ENCODE peak calls at places on chromosomes 11 and 22, in seven cellular contexts. One of them, this sample, is unnamed.

GRCh38 chr11:68038718-68039525 is at the start of gene TCIRG1:
- DNase-seq in astrocyte: peak; percentile 49
- DNase-seq in keratinocyte: peak; percentile 41
- DNase-seq in psoas muscle: peak; percentile 90
- DNase-seq in adrenal gland: peak; percentile 91
- DNase-seq in IMR-90: peak; percentile 70
- DNase-seq in neuronal stem cell: peak; percentile 35
- DNase-seq in this sample: peak; percentile 68

GRCh38 chr11:102653744-102654291 is 28.7 kb upstream of the MMP20 start:
- DNase-seq in neuronal stem cell: no peak
- DNase-seq in adrenal gland: no peak
- DNase-seq in psoas muscle: no peak
- DNase-seq in astrocyte: peak; percentile 1
- DNase-seq in IMR-90: peak; percentile 6
- DNase-seq in keratinocyte: no peak
- DNase-seq in this sample: peak; percentile 13

GRCh38 chr11:112878228-112878627 is 83.0 kb upstream of the NCAM1 start:
- DNase-seq in neuronal stem cell: no peak
- DNase-seq in IMR-90: no peak
- DNase-seq in psoas muscle: no peak
- DNase-seq in adrenal gland: no peak
- DNase-seq in keratinocyte: no peak
- DNase-seq in astrocyte: no peak
- DNase-seq in this sample: no peak

GRCh38 chr11:112786886-112787530 is 174.2 kb upstream of the NCAM1 start:
- DNase-seq in adrenal gland: no peak
- DNase-seq in neuronal stem cell: no peak
- DNase-seq in psoas muscle: no peak
- DNase-seq in IMR-90: no peak
- DNase-seq in keratinocyte: no peak
- DNase-seq in astrocyte: no peak
- DNase-seq in this sample: no peak

GRCh38 chr22:47872761-47873535 is 1110.5 kb downstream of the TBC1D22A start:
- DNase-seq in astrocyte: no peak
- DNase-seq in psoas muscle: no peak
- DNase-seq in IMR-90: no peak
- DNase-seq in adrenal gland: no peak
- DNase-seq in neuronal stem cell: no peak
- DNase-seq in keratinocyte: no peak
- DNase-seq in this sample: no peak

GRCh38 chr22:38540731-38541130 is 29.3 kb downstream of the DMC1 start:
- DNase-seq in astrocyte: no peak
- DNase-seq in keratinocyte: no peak
- DNase-seq in IMR-90: no peak
- DNase-seq in psoas muscle: no peak
- DNase-seq in neuronal stem cell: no peak
- DNase-seq in adrenal gland: no peak
- DNase-seq in this sample: no peak

GRCh38 chr11:117381481-117381880 is 53.8 kb downstream of the CEP164 start:
- DNase-seq in adrenal gland: no peak
- DNase-seq in astrocyte: no peak
- DNase-seq in keratinocyte: no peak
- DNase-seq in neuronal stem cell: no peak
- DNase-seq in psoas muscle: no peak
- DNase-seq in IMR-90: no peak
- DNase-seq in this sample: no peak

GRCh38 chr11:120055646-120056045 is 82.3 kb downstream of the TRIM29 start:
- DNase-seq in keratinocyte: peak; percentile 94
- DNase-seq in neuronal stem cell: peak; percentile 31
- DNase-seq in IMR-90: no peak
- DNase-seq in astrocyte: peak; percentile 77
- DNase-seq in psoas muscle: no peak
- DNase-seq in adrenal gland: no peak
- DNase-seq in this sample: peak; percentile 98

GRCh38 chr11:64381350-64381749 is 22.4 kb downstream of the RPS6KA4 start:
- DNase-seq in astrocyte: no peak
- DNase-seq in adrenal gland: no peak
- DNase-seq in IMR-90: no peak
- DNase-seq in psoas muscle: no peak
- DNase-seq in neuronal stem cell: no peak
- DNase-seq in keratinocyte: no peak
- DNase-seq in this sample: no peak

GRCh38 chr11:106468091-106468490 is 390.6 kb downstream of the AASDHPPT start:
- DNase-seq in neuronal stem cell: no peak
- DNase-seq in psoas muscle: no peak
- DNase-seq in astrocyte: peak; percentile 86
- DNase-seq in adrenal gland: no peak
- DNase-seq in IMR-90: peak; percentile 79
- DNase-seq in keratinocyte: no peak
- DNase-seq in this sample: peak; percentile 35

GRCh38 chr11:89458646-89459045 is 32.5 kb downstream of the NOX4 start:
- DNase-seq in neuronal stem cell: no peak
- DNase-seq in adrenal gland: no peak
- DNase-seq in IMR-90: no peak
- DNase-seq in psoas muscle: no peak
- DNase-seq in keratinocyte: no peak
- DNase-seq in astrocyte: peak; percentile 12
- DNase-seq in this sample: no peak

GRCh38 chr11:119461250-119461963 is 38.4 kb upstream of the THY1 start:
- DNase-seq in astrocyte: no peak
- DNase-seq in IMR-90: peak; percentile 54
- DNase-seq in psoas muscle: no peak
- DNase-seq in keratinocyte: no peak
- DNase-seq in adrenal gland: no peak
- DNase-seq in neuronal stem cell: no peak
- DNase-seq in this sample: peak; percentile 35

GRCh38 chr11:2518112-2518982 is 73.5 kb downstream of the KCNQ1 start:
- DNase-seq in keratinocyte: no peak
- DNase-seq in adrenal gland: peak; percentile 11
- DNase-seq in astrocyte: no peak
- DNase-seq in IMR-90: no peak
- DNase-seq in neuronal stem cell: no peak
- DNase-seq in psoas muscle: peak; percentile 6
- DNase-seq in this sample: no peak

GRCh38 chr11:121595717-121596156 is 143.0 kb upstream of the SORL1-AS1 start:
- DNase-seq in keratinocyte: peak; percentile 96
- DNase-seq in astrocyte: peak; percentile 100
- DNase-seq in neuronal stem cell: no peak
- DNase-seq in IMR-90: peak; percentile 100
- DNase-seq in adrenal gland: no peak
- DNase-seq in psoas muscle: no peak
- DNase-seq in this sample: peak; percentile 99

GRCh38 chr11:112321521-112322172 is 61.0 kb upstream of the PLET1 start:
- DNase-seq in astrocyte: peak; percentile 92
- DNase-seq in adrenal gland: peak; percentile 92
- DNase-seq in keratinocyte: peak; percentile 86
- DNase-seq in IMR-90: peak; percentile 89
- DNase-seq in psoas muscle: peak; percentile 63
- DNase-seq in neuronal stem cell: no peak
- DNase-seq in this sample: peak; percentile 99

GRCh38 chr11:102615077-102615893 is 9.8 kb downstream of the MMP20 start:
- DNase-seq in adrenal gland: no peak
- DNase-seq in psoas muscle: no peak
- DNase-seq in keratinocyte: no peak
- DNase-seq in IMR-90: no peak
- DNase-seq in neuronal stem cell: no peak
- DNase-seq in astrocyte: no peak
- DNase-seq in this sample: no peak

GRCh38 chr11:76491644-76492043 is 46.8 kb downstream of the EMSY start:
- DNase-seq in psoas muscle: no peak
- DNase-seq in IMR-90: no peak
- DNase-seq in adrenal gland: no peak
- DNase-seq in neuronal stem cell: no peak
- DNase-seq in keratinocyte: no peak
- DNase-seq in astrocyte: no peak
- DNase-seq in this sample: no peak

GRCh38 chr11:76495017-76495416 is 50.2 kb downstream of the EMSY start:
- DNase-seq in psoas muscle: no peak
- DNase-seq in IMR-90: no peak
- DNase-seq in astrocyte: no peak
- DNase-seq in adrenal gland: no peak
- DNase-seq in keratinocyte: no peak
- DNase-seq in neuronal stem cell: no peak
- DNase-seq in this sample: no peak

GRCh38 chr11:76493626-76494539 is 49.1 kb downstream of the EMSY start:
- DNase-seq in astrocyte: no peak
- DNase-seq in adrenal gland: no peak
- DNase-seq in psoas muscle: no peak
- DNase-seq in IMR-90: no peak
- DNase-seq in keratinocyte: no peak
- DNase-seq in neuronal stem cell: no peak
- DNase-seq in this sample: no peak

GRCh38 chr11:76493040-76493439 is 48.2 kb downstream of the EMSY start:
- DNase-seq in neuronal stem cell: no peak
- DNase-seq in IMR-90: no peak
- DNase-seq in astrocyte: no peak
- DNase-seq in adrenal gland: no peak
- DNase-seq in psoas muscle: no peak
- DNase-seq in keratinocyte: no peak
- DNase-seq in this sample: no peak

DNA sequence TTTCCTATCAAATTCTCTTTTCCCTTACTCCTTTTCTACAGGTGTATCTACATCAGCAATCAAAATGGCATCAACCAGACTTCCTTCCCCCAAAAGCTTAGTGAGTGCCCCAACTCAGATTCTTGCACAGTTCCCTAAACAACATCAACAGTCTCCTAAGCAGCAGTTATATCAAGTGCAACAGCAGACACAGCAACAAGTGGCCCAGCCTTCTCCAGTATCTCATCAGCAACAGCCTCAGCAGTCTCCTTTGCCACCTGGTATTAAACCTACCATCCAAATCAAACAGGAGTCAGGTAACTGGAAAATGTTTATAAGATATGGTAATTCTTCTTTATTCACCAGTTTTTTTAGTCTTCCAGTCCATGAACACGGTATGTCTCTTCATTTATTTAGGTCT is 51.4 kb downstream of the EMSY start:
- DNase-seq in astrocyte: no peak
- DNase-seq in psoas muscle: no peak
- DNase-seq in adrenal gland: no peak
- DNase-seq in neuronal stem cell: no peak
- DNase-seq in IMR-90: no peak
- DNase-seq in keratinocyte: no peak
- DNase-seq in this sample: no peak
- H3K27me3 ChIP-seq in astrocyte: no peaks in the 10 kb centered on the region
- H3K27me3 ChIP-seq in psoas muscle: no peaks in the 10 kb centered on the region
- H3K27me3 ChIP-seq in adrenal gland: no peaks in the 10 kb centered on the region
- H3K27me3 ChIP-seq in neuronal stem cell: no peaks in the 10 kb centered on the region
- H3K27me3 ChIP-seq in IMR-90: no peaks in the 10 kb centered on the region
- H3K27me3 ChIP-seq in keratinocyte: no peaks in the 10 kb centered on the region
- H3K27me3 ChIP-seq in this sample: no peaks in the 10 kb centered on the region

GRCh38 chr11:8253566-8253965 is 10.1 kb downstream of the LMO1 start:
- DNase-seq in adrenal gland: no peak
- DNase-seq in astrocyte: no peak
- DNase-seq in IMR-90: no peak
- DNase-seq in keratinocyte: no peak
- DNase-seq in psoas muscle: no peak
- DNase-seq in neuronal stem cell: no peak
- DNase-seq in this sample: no peak
- H3K27me3 ChIP-seq in adrenal gland: no peaks in the 10 kb centered on the region
- H3K27me3 ChIP-seq in astrocyte: peaks cover 5% of the 10 kb centered on the region
- H3K27me3 ChIP-seq in IMR-90: peaks cover 27% of the 10 kb centered on the region
- H3K27me3 ChIP-seq in keratinocyte: peaks cover 4% of the 10 kb centered on the region
- H3K27me3 ChIP-seq in psoas muscle: no peaks in the 10 kb centered on the region
- H3K27me3 ChIP-seq in neuronal stem cell: peaks cover 61% of the 10 kb centered on the region
- H3K27me3 ChIP-seq in this sample: peaks cover 2% of the 10 kb centered on the region

GRCh38 chr11:75126564-75126963 is 24.3 kb upstream of the SLCO2B1 start:
- DNase-seq in neuronal stem cell: no peak
- DNase-seq in adrenal gland: no peak
- DNase-seq in IMR-90: no peak
- DNase-seq in keratinocyte: no peak
- DNase-seq in psoas muscle: no peak
- DNase-seq in astrocyte: no peak
- DNase-seq in this sample: no peak

GRCh38 chr11:75135021-75135650 is 15.8 kb upstream of the SLCO2B1 start:
- DNase-seq in neuronal stem cell: no peak
- DNase-seq in keratinocyte: no peak
- DNase-seq in IMR-90: no peak
- DNase-seq in adrenal gland: no peak
- DNase-seq in psoas muscle: no peak
- DNase-seq in astrocyte: no peak
- DNase-seq in this sample: no peak

GRCh38 chr11:75133976-75134375 is 16.9 kb upstream of the SLCO2B1 start:
- DNase-seq in psoas muscle: no peak
- DNase-seq in IMR-90: no peak
- DNase-seq in keratinocyte: no peak
- DNase-seq in astrocyte: no peak
- DNase-seq in neuronal stem cell: peak; percentile 31
- DNase-seq in adrenal gland: no peak
- DNase-seq in this sample: no peak

DNA sequence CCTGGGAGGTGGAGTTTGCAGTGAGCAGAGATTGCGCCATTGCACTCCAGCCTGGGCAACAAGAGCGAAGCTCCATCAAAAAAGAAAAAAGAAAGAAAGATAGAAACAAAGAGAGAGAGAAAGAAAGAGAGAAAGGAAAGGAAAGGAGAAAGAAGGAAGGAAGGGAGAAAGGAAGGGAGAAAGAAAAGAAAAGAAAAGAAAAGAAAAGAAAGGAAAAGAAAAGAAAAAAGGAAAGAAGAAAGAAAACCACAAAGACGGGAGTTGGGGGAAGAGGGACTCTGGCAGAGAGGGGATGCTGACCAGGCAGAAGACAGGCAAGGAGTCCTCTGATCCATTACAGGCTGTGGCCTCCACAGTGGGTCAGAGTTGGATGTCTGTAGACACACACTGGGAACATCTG is 18.8 kb upstream of the SLCO2B1 start:
- DNase-seq in keratinocyte: no peak
- DNase-seq in IMR-90: no peak
- DNase-seq in astrocyte: no peak
- DNase-seq in adrenal gland: no peak
- DNase-seq in neuronal stem cell: no peak
- DNase-seq in psoas muscle: no peak
- DNase-seq in this sample: no peak
- H3K27me3 ChIP-seq in keratinocyte: no peaks in the 10 kb centered on the region
- H3K27me3 ChIP-seq in IMR-90: peaks cover 46% of the 10 kb centered on the region
- H3K27me3 ChIP-seq in astrocyte: peaks cover 21% of the 10 kb centered on the region
- H3K27me3 ChIP-seq in adrenal gland: peaks cover 7% of the 10 kb centered on the region
- H3K27me3 ChIP-seq in neuronal stem cell: no peaks in the 10 kb centered on the region
- H3K27me3 ChIP-seq in psoas muscle: peaks cover 5% of the 10 kb centered on the region
- H3K27me3 ChIP-seq in this sample: no peaks in the 10 kb centered on the region

GRCh38 chr22:28950567-28951411 is 67.4 kb downstream of the ZNRF3 start:
- DNase-seq in keratinocyte: no peak
- DNase-seq in adrenal gland: no peak
- DNase-seq in astrocyte: no peak
- DNase-seq in psoas muscle: no peak
- DNase-seq in IMR-90: no peak
- DNase-seq in neuronal stem cell: no peak
- DNase-seq in this sample: no peak

GRCh38 chr22:28952857-28953256 is 69.5 kb downstream of the ZNRF3 start:
- DNase-seq in keratinocyte: no peak
- DNase-seq in astrocyte: peak; percentile 73
- DNase-seq in IMR-90: peak; percentile 80
- DNase-seq in psoas muscle: no peak
- DNase-seq in neuronal stem cell: no peak
- DNase-seq in adrenal gland: peak; percentile 40
- DNase-seq in this sample: no peak

GRCh38 chr22:28949788-28950187 is 66.4 kb downstream of the ZNRF3 start:
- DNase-seq in neuronal stem cell: no peak
- DNase-seq in IMR-90: peak; percentile 67
- DNase-seq in astrocyte: no peak
- DNase-seq in psoas muscle: no peak
- DNase-seq in adrenal gland: no peak
- DNase-seq in keratinocyte: no peak
- DNase-seq in this sample: no peak

GRCh38 chr22:28951969-28952521 is 68.7 kb downstream of the ZNRF3 start:
- DNase-seq in IMR-90: peak; percentile 39
- DNase-seq in astrocyte: peak; percentile 70
- DNase-seq in neuronal stem cell: no peak
- DNase-seq in psoas muscle: no peak
- DNase-seq in adrenal gland: no peak
- DNase-seq in keratinocyte: no peak
- DNase-seq in this sample: no peak

GRCh38 chr22:28951530-28951929 is 68.2 kb downstream of the ZNRF3 start:
- DNase-seq in adrenal gland: no peak
- DNase-seq in psoas muscle: no peak
- DNase-seq in neuronal stem cell: no peak
- DNase-seq in IMR-90: no peak
- DNase-seq in astrocyte: no peak
- DNase-seq in keratinocyte: no peak
- DNase-seq in this sample: no peak
- H3K27me3 ChIP-seq in adrenal gland: no peaks in the 10 kb centered on the region
- H3K27me3 ChIP-seq in psoas muscle: no peaks in the 10 kb centered on the region
- H3K27me3 ChIP-seq in neuronal stem cell: no peaks in the 10 kb centered on the region
- H3K27me3 ChIP-seq in IMR-90: no peaks in the 10 kb centered on the region
- H3K27me3 ChIP-seq in astrocyte: no peaks in the 10 kb centered on the region
- H3K27me3 ChIP-seq in keratinocyte: no peaks in the 10 kb centered on the region
- H3K27me3 ChIP-seq in this sample: no peaks in the 10 kb centered on the region